ENCODE peak calls at places on chromosomes 6 and 20, in ten cellular contexts. F is neural progenitor cell, P is H54, J is LNCaP clone FGC, H is Right ventricle myocardium inferior, D is ureter, N is T1000, R is cardiac septum, Q is NCI-H69, W is AG20443. U is an unnamed sample.

GRCh38 chr20:5741089-5741488 is 9.1 kb upstream of the SHLD1 start:
- DNase-seq in D (no peak), Q (peak), W (peak), R (no peak), N (no peak), P (no peak), H (no peak), J (no peak), F (no peak), U (no peak)

GRCh38 chr20:890671-891070 is 25.5 kb downstream of the ANGPT4 start:
- DNase-seq in D (no peak), N (no peak), Q (no peak), J (no peak), W (no peak), F (no peak), R (peak), H (no peak), P (no peak), U (no peak)

GRCh38 chr20:59120491-59120890 is 43.1 kb upstream of the ZNF831 start:
- DNase-seq in R (no peak), Q (no peak), D (no peak), H (no peak), N (no peak), J (no peak), W (no peak), F (no peak), P (no peak), U (no peak)

GRCh38 chr20:58408603-58409246 is 19.7 kb downstream of the VAPB start:
- DNase-seq in J (no peak), R (no peak), Q (no peak), D (no peak), F (no peak), N (no peak), P (no peak), W (no peak), H (no peak), U (no peak)

GRCh38 chr6:47701374-47701773 is 3.0 kb downstream of the ADGRF4 start:
- DNase-seq in W (no peak), F (no peak), H (no peak), P (no peak), J (no peak), R (no peak), Q (peak), D (no peak), N (peak), U (no peak)

GRCh38 chr6:42162384-42162783 is 10.8 kb upstream of the GUCA1A start:
- DNase-seq in J (no peak), D (no peak), H (no peak), F (peak), P (no peak), N (no peak), R (no peak), Q (no peak), W (no peak), U (no peak)

GRCh38 chr6:26215200-26216014 is 128.2 kb downstream of the HFE start:
- DNase-seq in Q (peak), W (no peak), F (peak), R (no peak), J (no peak), D (no peak), H (no peak), P (no peak), N (no peak), U (no peak)

GRCh38 chr6:110541701-110542309 is 65.4 kb upstream of the SLC22A16 start:
- DNase-seq in J (no peak), P (no peak), F (no peak), D (no peak), Q (no peak), W (no peak), N (no peak), R (no peak), H (peak), U (no peak)

GRCh38 chr6:153849072-153849759 is 189.8 kb upstream of the OPRM1 start:
- DNase-seq in H (no peak), P (no peak), J (no peak), R (no peak), F (no peak), N (no peak), W (no peak), Q (no peak), D (no peak), U (no peak)

GRCh38 chr20:41100001-41100480 is 37.3 kb upstream of the PLCG1 start:
- DNase-seq in H (no peak), F (no peak), W (no peak), J (no peak), D (no peak), Q (no peak), R (no peak), P (no peak), N (no peak), U (no peak)

GRCh38 chr20:12554416-12554815 is 454.4 kb upstream of the SPTLC3 start:
- DNase-seq in P (no peak), D (no peak), R (no peak), H (no peak), Q (peak), W (no peak), F (no peak), N (no peak), J (no peak), U (no peak)

GRCh38 chr20:37524859-37525708 is 2.6 kb downstream of the BLCAP start:
- DNase-seq in W (peak), D (no peak), P (peak), J (no peak), H (no peak), F (no peak), Q (no peak), N (no peak), R (no peak), U (no peak)

GRCh38 chr20:12207875-12208274 is 290.2 kb downstream of the BTBD3 start:
- DNase-seq in W (peak), J (no peak), N (peak), F (peak), R (no peak), D (no peak), H (no peak), P (no peak), Q (peak), U (no peak)

GRCh38 chr6:11812439-11812838 is 33.8 kb upstream of the ADTRP start:
- DNase-seq in F (no peak), Q (no peak), H (no peak), N (no peak), R (no peak), J (no peak), P (no peak), W (no peak), D (no peak), U (no peak)

GRCh38 chr20:21225215-21225947 is 77.8 kb upstream of the XRN2 start:
- DNase-seq in W (peak), N (no peak), P (no peak), R (no peak), Q (no peak), H (no peak), F (no peak), J (no peak), D (no peak), U (no peak)

GRCh38 chr6:11210386-11211138 is 21.9 kb downstream of the NEDD9 start:
- DNase-seq in H (no peak), R (no peak), D (no peak), F (peak), N (no peak), Q (peak), W (no peak), J (no peak), P (no peak), U (no peak)

GRCh38 chr6:31945507-31946369 is at the start of gene CFB:
- DNase-seq in P (peak), J (no peak), W (peak), R (no peak), N (peak), Q (peak), H (peak), D (peak), F (peak), U (peak)